ENCODE peak calls at places on chromosome 1, in five cellular contexts. M, N, V, U and A are unnamed samples.

GRCh38 chr1:116999596-116999995 is 2.0 kb upstream of the CD101 start:
- DNase-seq in M (no peak), N (no peak), V (no peak), U (no peak), A (no peak)

GRCh38 chr1:182370532-182370931 is 21.1 kb downstream of the GLUL start:
- DNase-seq in M (no peak), N (no peak), V (no peak), U (no peak), A (no peak)

GRCh38 chr1:173103006-173103405 is 52.3 kb upstream of the TNFSF18 start:
- DNase-seq in M (no peak), N (no peak), V (no peak), U (no peak), A (no peak)

GRCh38 chr1:7642781-7643180 is 128.3 kb upstream of the VAMP3 start:
- DNase-seq in M (no peak), N (no peak), V (no peak), U (no peak), A (no peak)

GRCh38 chr1:228037401-228038386 is 30.9 kb downstream of the WNT3A start:
- DNase-seq in M (peak; percentile 88), N (peak; percentile 55), V (no peak), U (peak; percentile 37), A (no peak)

GRCh38 chr1:75985827-75986226 is 53.6 kb upstream of the ASB17 start:
- DNase-seq in M (peak; percentile 75), N (no peak), V (no peak), U (no peak), A (no peak)

GRCh38 chr1:225866061-225866844 is 15.9 kb downstream of the TMEM63A start:
- DNase-seq in M (no peak), N (no peak), V (no peak), U (peak; percentile 80), A (no peak)

GRCh38 chr1:17966341-17966740 is 141.3 kb upstream of the IGSF21 start:
- DNase-seq in M (no peak), N (no peak), V (no peak), U (no peak), A (no peak)

GRCh38 chr1:46102769-46103476 is 29.5 kb downstream of the PIK3R3 start:
- DNase-seq in M (no peak), N (no peak), V (no peak), U (no peak), A (no peak)

GRCh38 chr1:155831279-155831976 is 25.6 kb downstream of the GON4L start:
- DNase-seq in M (no peak), N (no peak), V (no peak), U (no peak), A (no peak)

GRCh38 chr1:5811419-5811818 is 180.8 kb downstream of the NPHP4 start:
- DNase-seq in M (no peak), N (no peak), V (no peak), U (no peak), A (no peak)

GRCh38 chr1:162677607-162678371 is 45.5 kb downstream of the DDR2 start:
- DNase-seq in M (no peak), N (no peak), V (no peak), U (no peak), A (no peak)

GRCh38 chr1:182340233-182341058 is 51.1 kb downstream of the GLUL start:
- DNase-seq in M (no peak), N (no peak), V (no peak), U (no peak), A (no peak)

GRCh38 chr1:181936768-181937581 is 124.5 kb downstream of the ZNF648 start:
- DNase-seq in M (peak; percentile 73), N (peak; percentile 62), V (no peak), U (peak; percentile 13), A (peak; percentile 47)

GRCh38 chr1:63818567-63819340 is 44.9 kb downstream of the ROR1 start:
- DNase-seq in M (no peak), N (no peak), V (no peak), U (no peak), A (no peak)

GRCh38 chr1:160565568-160565967 is 13.7 kb downstream of the CD84 start:
- DNase-seq in M (no peak), N (no peak), V (no peak), U (no peak), A (no peak)

GRCh38 chr1:167438171-167439138 is 79.9 kb downstream of the CD247 start:
- DNase-seq in M (no peak), N (no peak), V (no peak), U (no peak), A (no peak)

GRCh38 chr1:41017141-41018024 is 4.1 kb downstream of the SLFNL1 start:
- DNase-seq in M (no peak), N (no peak), V (no peak), U (no peak), A (no peak)

GRCh38 chr1:160211010-160211790 is 6.0 kb downstream of the PEA15 start:
- DNase-seq in M (no peak), N (peak; percentile 45), V (no peak), U (no peak), A (no peak)

GRCh38 chr1:16607433-16607851 is 5.9 kb downstream of the NBPF1 start:
- DNase-seq in M (no peak), N (peak; percentile 3), V (no peak), U (no peak), A (no peak)

GRCh38 chr1:109474697-109475096 is 8.4 kb downstream of the SYPL2 start:
- DNase-seq in M (no peak), N (no peak), V (no peak), U (no peak), A (no peak)

GRCh38 chr1:209659909-209660308 is 7.7 kb upstream of the LAMB3 start:
- DNase-seq in M (peak; percentile 53), N (no peak), V (no peak), U (no peak), A (no peak)

GRCh38 chr1:3021801-3022401 is 634 bp downstream of the ACTRT2 start:
- DNase-seq in M (no peak), N (no peak), V (no peak), U (no peak), A (peak; percentile 18)

GRCh38 chr1:182888736-182889531 is 49.8 kb downstream of the DHX9 start:
- DNase-seq in M (no peak), N (no peak), V (no peak), U (no peak), A (no peak)

GRCh38 chr1:201591348-201591747 is 52.4 kb downstream of the NAV1 start:
- DNase-seq in M (no peak), N (no peak), V (no peak), U (no peak), A (no peak)

GRCh38 chr1:211259596-211260126 is 495 bp downstream of the RCOR3 start:
- DNase-seq in M (peak; percentile 71), N (no peak), V (peak; percentile 26), U (no peak), A (peak; percentile 41)

GRCh38 chr1:46062651-46063319 is 69.6 kb downstream of the PIK3R3 start:
- DNase-seq in M (no peak), N (no peak), V (no peak), U (peak; percentile 55), A (no peak)

GRCh38 chr1:236058141-236058626 is 6.7 kb downstream of the NID1 start:
- DNase-seq in M (peak; percentile 65), N (peak; percentile 29), V (no peak), U (no peak), A (no peak)

GRCh38 chr1:115219937-115220336 is 118.1 kb downstream of the NGF start:
- DNase-seq in M (no peak), N (no peak), V (no peak), U (no peak), A (no peak)

GRCh38 chr1:14294006-14294405 is 304.5 kb upstream of the KAZN start:
- DNase-seq in M (no peak), N (no peak), V (no peak), U (no peak), A (no peak)

GRCh38 chr1:161801955-161802354 is 35.8 kb downstream of the ATF6 start:
- DNase-seq in M (no peak), N (no peak), V (no peak), U (no peak), A (no peak)

GRCh38 chr1:53446051-53446450 is 13.1 kb upstream of the DMRTB1 start:
- DNase-seq in M (no peak), N (no peak), V (no peak), U (no peak), A (no peak)

GRCh38 chr1:15028117-15028516 is 125.4 kb upstream of the TMEM51 start:
- DNase-seq in M (no peak), N (no peak), V (no peak), U (no peak), A (no peak)

GRCh38 chr1:226891846-226892533 is 21.6 kb downstream of the PSEN2 start:
- DNase-seq in M (no peak), N (no peak), V (no peak), U (no peak), A (no peak)

GRCh38 chr1:207808322-207808705 is 56.5 kb downstream of the CD46 start:
- DNase-seq in M (no peak), N (no peak), V (no peak), U (no peak), A (no peak)

GRCh38 chr1:152035406-152036315 is 1.1 kb downstream of the S100A11 start:
- DNase-seq in M (no peak), N (no peak), V (no peak), U (peak; percentile 14), A (no peak)

GRCh38 chr1:156926175-156926574 is 5.7 kb downstream of the LRRC71 start:
- DNase-seq in M (peak; percentile 62), N (no peak), V (no peak), U (peak; percentile 27), A (no peak)